ENCODE peak calls at places on chromosomes 16 and 17, in eight cellular contexts. Z, W, N, C, P, V, G and E are unnamed samples.

GRCh38 chr16:84179612-84180320 is 7.1 kb downstream of the TAF1C start:
- DNase-seq in W (no peak), C (no peak), N (no peak), G (no peak), P (no peak), V (no peak), Z (no peak), E (no peak)

GRCh38 chr16:77306050-77306616 is 106.9 kb downstream of the SYCE1L start:
- DNase-seq in C (no peak), Z (no peak), G (no peak), W (no peak), N (no peak), V (no peak), P (no peak), E (no peak)

GRCh38 chr17:83119987-83120864 is 40.8 kb downstream of the METRNL start:
- DNase-seq in W (no peak), V (no peak), N (peak; percentile 31), C (no peak), G (peak; percentile 98), Z (no peak), P (no peak), E (peak; percentile 94)

GRCh38 chr17:46056800-46057304 is 57.8 kb downstream of the STH start:
- DNase-seq in N (peak; percentile 58), W (peak; percentile 37), P (no peak), Z (no peak), C (peak; percentile 74), G (no peak), V (no peak), E (no peak)

GRCh38 chr16:87697256-87697655 is 68.5 kb downstream of the KLHDC4 start:
- DNase-seq in N (no peak), G (no peak), P (no peak), Z (no peak), C (no peak), V (no peak), W (no peak), E (no peak)

GRCh38 chr17:57561072-57561861 is 183.8 kb downstream of the CCDC182 start:
- DNase-seq in Z (no peak), V (no peak), W (no peak), C (no peak), N (no peak), G (peak; percentile 71), P (no peak), E (no peak)

GRCh38 chr16:79402356-79402755 is 198.2 kb downstream of the MAF start:
- DNase-seq in V (peak; percentile 93), N (peak; percentile 39), W (no peak), Z (no peak), C (no peak), G (no peak), P (no peak), E (no peak)

GRCh38 chr17:47812146-47812920 is 9.3 kb downstream of the OSBPL7 start:
- DNase-seq in G (no peak), C (no peak), V (no peak), Z (no peak), N (no peak), W (no peak), P (no peak), E (no peak)

GRCh38 chr16:1413684-1414531 is 596 bp downstream of the UNKL start:
- DNase-seq in Z (peak; percentile 43), W (peak; percentile 32), C (peak; percentile 27), N (peak; percentile 86), V (peak; percentile 73), G (peak; percentile 81), P (peak; percentile 51), E (peak; percentile 94)

GRCh38 chr17:6753006-6753445 is 2.8 kb upstream of the XAF1 start:
- DNase-seq in W (peak; percentile 66), P (peak; percentile 71), N (peak; percentile 26), Z (peak; percentile 81), G (peak; percentile 5), C (peak; percentile 77), V (no peak), E (peak; percentile 80)

GRCh38 chr17:4499431-4500187 is 928 bp downstream of the SPNS2 start:
- DNase-seq in N (no peak), V (no peak), G (no peak), C (no peak), P (peak; percentile 44), W (no peak), Z (no peak), E (peak; percentile 85)

GRCh38 chr16:30948956-30949654 is at the start of gene ORAI3:
- DNase-seq in N (peak; percentile 74), P (peak; percentile 83), Z (peak; percentile 87), G (peak; percentile 66), V (peak; percentile 83), C (peak; percentile 44), W (peak; percentile 81), E (peak; percentile 97)

GRCh38 chr17:82440991-82441627 is 9.4 kb downstream of the CYBC1 start:
- DNase-seq in N (no peak), C (no peak), P (peak; percentile 46), W (no peak), G (peak; percentile 36), Z (no peak), V (no peak), E (peak; percentile 83)

GRCh38 chr17:47829870-47830269 is 1.5 kb downstream of the MRPL10 start:
- DNase-seq in V (no peak), P (no peak), N (no peak), G (no peak), Z (no peak), C (no peak), W (no peak), E (no peak)

DNA sequence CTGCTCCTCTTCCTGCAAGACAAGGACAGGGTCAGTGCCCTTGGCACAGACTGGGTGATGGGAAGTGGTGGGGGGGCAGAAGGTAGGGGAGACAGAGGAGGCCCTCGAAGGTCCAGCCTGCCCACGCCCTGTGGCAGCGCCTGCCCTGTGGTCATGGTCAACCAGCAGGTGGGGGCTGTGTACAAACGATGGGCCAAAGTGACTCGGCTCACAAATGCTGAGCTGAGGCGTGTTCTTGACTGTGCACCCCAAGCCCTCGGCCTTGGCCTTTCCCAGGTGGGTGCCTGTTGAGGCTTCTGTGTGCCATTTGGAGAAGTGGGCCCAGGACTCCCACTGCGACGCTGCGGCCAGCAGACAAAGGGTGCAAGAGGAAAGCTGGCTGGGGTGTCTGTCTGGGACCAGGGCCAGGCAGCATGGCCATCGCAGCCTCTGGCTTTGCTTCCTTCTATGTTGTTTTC is 22.6 kb downstream of the MXRA7 start:
- DNase-seq in W (no peak), C (no peak), G (no peak), N (no peak), P (peak; percentile 68), V (no peak), Z (no peak), E (no peak)
- H3K27ac ChIP-seq in W (peak overlapping the region; percentile 89), C (peak overlapping the region; percentile 75), G (no peak overlapping the region), N (no peak overlapping the region), P (peak overlapping the region; percentile 89), V (peak overlapping the region; percentile 71), Z (peak overlapping the region; percentile 88), E (peak overlapping the region; percentile 88)

DNA sequence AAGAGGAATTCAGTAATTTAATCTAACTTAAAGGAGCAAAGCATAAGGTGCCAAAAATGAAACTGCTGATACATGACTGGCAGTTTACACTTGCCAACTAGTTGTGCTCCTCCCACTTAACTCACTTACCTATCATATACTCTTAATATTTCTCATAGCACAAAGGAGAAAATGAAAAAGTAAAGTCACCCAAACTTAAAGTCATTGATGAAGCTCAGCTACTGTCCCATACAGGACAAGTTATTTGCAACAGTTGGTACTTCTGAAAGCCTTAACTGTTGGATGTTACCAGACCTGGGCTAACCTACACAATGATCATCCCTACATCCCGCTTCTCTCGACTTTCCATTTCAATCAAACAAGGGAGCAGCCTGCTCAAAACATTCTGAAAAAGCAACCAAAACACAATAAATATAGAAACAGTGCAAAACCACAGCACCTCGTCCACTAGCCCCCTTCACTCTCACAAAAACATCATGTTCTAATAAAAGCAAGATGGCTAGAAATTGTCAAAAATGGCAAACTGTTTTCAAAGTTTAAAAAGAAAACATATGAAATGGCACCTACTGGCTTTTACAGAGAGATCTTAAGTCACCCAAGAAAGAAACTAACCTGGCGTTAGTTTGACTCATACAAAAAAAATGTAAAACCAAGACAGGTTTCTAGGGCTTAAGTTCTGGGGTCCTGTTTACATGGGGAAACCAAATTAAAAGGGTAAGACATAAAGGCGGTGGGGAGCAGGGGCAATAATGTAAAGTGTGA is 868 bp downstream of the MED13 start:
- DNase-seq in C (peak; percentile 18), Z (no peak), W (no peak), P (no peak), V (no peak), N (no peak), G (peak; percentile 29), E (no peak)
- H3K27ac ChIP-seq in C (peak overlapping the region; percentile 93), Z (peak overlapping the region; percentile 100), W (peak overlapping the region; percentile 98), P (peak overlapping the region; percentile 65), V (peak overlapping the region; percentile 98), N (no peak overlapping the region), G (peak overlapping the region; percentile 61), E (peak overlapping the region; percentile 100)

GRCh38 chr16:27720731-27721547 is 171.0 kb downstream of the KATNIP start:
- DNase-seq in V (peak; percentile 48), W (no peak), C (no peak), N (no peak), P (peak; percentile 51), G (no peak), Z (no peak), E (peak; percentile 44)
- H3K27ac ChIP-seq in V (peak overlapping the region; percentile 67), W (no peak overlapping the region), C (peak overlapping the region; percentile 60), N (no peak overlapping the region), P (peak overlapping the region; percentile 28), G (no peak overlapping the region), Z (peak overlapping the region; percentile 57), E (no peak overlapping the region)

GRCh38 chr17:17561408-17562144 is 29.9 kb downstream of the PEMT start:
- DNase-seq in Z (no peak), G (no peak), N (no peak), C (no peak), W (peak; percentile 52), P (peak; percentile 76), V (peak; percentile 73), E (peak; percentile 89)

GRCh38 chr17:17559164-17559563 is 32.3 kb downstream of the PEMT start:
- DNase-seq in P (no peak), C (no peak), V (no peak), W (no peak), N (no peak), Z (no peak), G (no peak), E (no peak)

GRCh38 chr17:17560167-17560566 is 31.3 kb downstream of the PEMT start:
- DNase-seq in G (no peak), V (no peak), W (no peak), N (no peak), C (no peak), P (no peak), Z (no peak), E (no peak)

GRCh38 chr17:17562145-17562529 is 29.4 kb downstream of the PEMT start:
- DNase-seq in P (no peak), V (no peak), Z (no peak), N (no peak), C (no peak), G (no peak), W (no peak), E (no peak)

GRCh38 chr17:17560975-17561374 is 30.5 kb downstream of the PEMT start:
- DNase-seq in V (no peak), W (no peak), Z (no peak), N (no peak), P (no peak), G (no peak), C (no peak), E (no peak)
- H3K27ac ChIP-seq in V (no peak overlapping the region), W (no peak overlapping the region), Z (no peak overlapping the region), N (no peak overlapping the region), P (no peak overlapping the region), G (no peak overlapping the region), C (no peak overlapping the region), E (peak overlapping the region; percentile 71)